ENCODE peak calls at places on chromosomes 13 and 19, in six cellular contexts. F is heart right ventricle, H is MM.1S, E is NB4, B is foreskin fibroblast, M is testis. W is an unnamed sample.

GRCh38 chr19:48918801-48919247 is 14.7 kb upstream of the DHDH start:
- DNase-seq in H (no peak), E (peak; percentile 43), B (no peak), M (peak; percentile 75), F (no peak), W (peak; percentile 77)

GRCh38 chr13:25756251-25756650 is 295.6 kb downstream of the SHISA2 start:
- DNase-seq in B (no peak), M (no peak), E (no peak), H (no peak), F (no peak), W (no peak)

GRCh38 chr13:25494708-25495411 is 123.1 kb downstream of the ATP8A2 start:
- DNase-seq in H (no peak), E (no peak), M (no peak), B (no peak), F (no peak), W (no peak)

GRCh38 chr19:48724796-48725753 is 5.5 kb upstream of the MAMSTR start:
- DNase-seq in E (peak; percentile 99), H (peak; percentile 45), M (peak; percentile 65), B (peak; percentile 81), F (no peak), W (peak; percentile 85)

GRCh38 chr13:63773476-63773875 is 2357.8 kb upstream of the PCDH20 start:
- DNase-seq in H (no peak), M (no peak), E (no peak), B (no peak), F (no peak), W (no peak)

GRCh38 chr19:32875428-32875827 is 5.9 kb upstream of the SLC7A9 start:
- DNase-seq in M (no peak), B (no peak), H (no peak), E (no peak), F (no peak), W (no peak)

GRCh38 chr19:42469311-42470239 is 26.8 kb upstream of the CXCL17 start:
- DNase-seq in E (peak; percentile 31), H (no peak), B (peak; percentile 23), F (no peak), M (no peak), W (peak; percentile 69)

GRCh38 chr13:87919956-87920355 is 248.8 kb downstream of the SLITRK5 start:
- DNase-seq in B (no peak), H (no peak), F (no peak), E (no peak), M (no peak), W (no peak)

GRCh38 chr19:4206818-4207484 is 22.4 kb upstream of the EBI3 start:
- DNase-seq in E (peak; percentile 36), H (peak; percentile 45), B (peak; percentile 32), M (no peak), F (no peak), W (peak; percentile 65)

GRCh38 chr13:33235564-33235963 is 50.0 kb downstream of the STARD13 start:
- DNase-seq in F (no peak), B (no peak), M (no peak), E (no peak), H (no peak), W (no peak)

GRCh38 chr19:13037161-13037560 is 41.9 kb downstream of the NFIX start:
- DNase-seq in H (no peak), M (no peak), F (no peak), E (peak; percentile 27), B (peak; percentile 80), W (no peak)

GRCh38 chr19:18886972-18887371 is 9.0 kb downstream of the CERS1 start:
- DNase-seq in M (no peak), E (no peak), F (no peak), B (no peak), H (no peak), W (no peak)

GRCh38 chr19:3137139-3137538 is 1.3 kb downstream of the GNA15 start:
- DNase-seq in F (no peak), E (peak; percentile 43), B (no peak), M (no peak), H (no peak), W (no peak)

GRCh38 chr19:46605356-46605821 is 4.3 kb downstream of the CALM3 start:
- DNase-seq in B (no peak), M (peak; percentile 11), F (no peak), E (no peak), H (no peak), W (no peak)

GRCh38 chr19:7862413-7862951 is 11.7 kb downstream of the PRR36 start:
- DNase-seq in F (peak; percentile 63), B (no peak), M (peak; percentile 58), E (peak; percentile 46), H (peak; percentile 42), W (peak; percentile 84)

GRCh38 chr19:50639121-50640112 is at the start of gene SYT3:
- DNase-seq in E (peak; percentile 53), M (peak; percentile 80), B (peak; percentile 24), F (peak; percentile 50), H (peak; percentile 8), W (no peak)

GRCh38 chr13:33349314-33349995 is 63.9 kb upstream of the STARD13 start:
- DNase-seq in F (no peak), H (no peak), M (peak; percentile 24), B (no peak), E (no peak), W (no peak)

GRCh38 chr19:55253842-55254624 is 4.8 kb downstream of the PPP6R1 start:
- DNase-seq in E (peak; percentile 85), F (no peak), B (no peak), M (no peak), H (peak; percentile 87), W (peak; percentile 97)

GRCh38 chr13:51397262-51397933 is 55.4 kb downstream of the INTS6 start:
- DNase-seq in M (no peak), F (no peak), B (peak; percentile 50), H (no peak), E (peak; percentile 9), W (no peak)

GRCh38 chr13:71814806-71815205 is 52.2 kb downstream of the DACH1 start:
- DNase-seq in B (no peak), H (no peak), E (no peak), M (no peak), F (no peak), W (no peak)

GRCh38 chr19:6088677-6089063 is 21.6 kb downstream of the RFX2 start:
- DNase-seq in M (no peak), E (peak; percentile 39), F (no peak), B (no peak), H (no peak), W (no peak)

GRCh38 chr19:44722131-44723121 is 23.5 kb downstream of the CEACAM16 start:
- DNase-seq in M (no peak), H (peak; percentile 14), F (no peak), E (peak; percentile 91), B (no peak), W (peak; percentile 40)

GRCh38 chr13:98438246-98439135 is 138.4 kb downstream of the STK24 start:
- DNase-seq in H (peak; percentile 2), E (no peak), B (no peak), M (no peak), F (no peak), W (no peak)

GRCh38 chr13:98434060-98434459 is 142.8 kb downstream of the STK24 start:
- DNase-seq in F (no peak), E (no peak), B (no peak), M (no peak), H (no peak), W (no peak)

GRCh38 chr13:98435356-98435755 is 141.6 kb downstream of the STK24 start:
- DNase-seq in F (no peak), E (no peak), M (no peak), B (no peak), H (no peak), W (no peak)

GRCh38 chr13:98433654-98434053 is 143.3 kb downstream of the STK24 start:
- DNase-seq in B (no peak), M (no peak), H (no peak), E (no peak), F (no peak), W (no peak)

DNA sequence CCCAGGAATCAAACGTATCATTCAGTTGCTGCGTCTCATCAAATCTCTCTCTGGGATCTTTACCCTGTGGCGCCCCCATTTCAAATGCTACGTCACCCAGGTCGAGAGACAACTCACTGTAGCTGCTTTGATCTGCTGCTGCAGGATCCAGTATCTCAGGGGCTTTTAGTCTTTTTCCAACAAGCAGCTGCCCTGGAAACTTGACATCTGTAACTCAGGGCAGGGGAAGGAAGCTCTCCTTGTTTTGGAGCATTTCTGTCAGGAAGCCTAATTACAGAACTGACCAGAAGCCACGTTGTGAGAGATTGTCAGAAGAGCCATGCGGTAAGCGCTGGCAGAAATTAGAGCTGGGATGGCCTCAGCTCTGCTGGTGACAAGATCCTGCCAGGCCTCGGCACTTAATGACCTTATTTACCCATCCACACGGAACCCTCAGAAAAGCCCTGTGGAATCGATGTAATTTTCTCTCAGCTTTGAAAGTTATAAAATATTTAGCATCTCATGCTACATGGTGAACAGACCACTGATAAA is 140.5 kb downstream of the STK24 start:
- DNase-seq in B (no peak), F (no peak), E (no peak), H (no peak), M (no peak), W (no peak)
- H3K4me3 ChIP-seq in B (no peak overlapping the region), F (no peak overlapping the region), E (no peak overlapping the region), H (no peak overlapping the region), M (no peak overlapping the region), W (no peak overlapping the region)

GRCh38 chr19:37370880-37371661 is at the start of gene ZNF527:
- DNase-seq in M (peak; percentile 97), F (peak; percentile 98), B (peak; percentile 97), H (peak; percentile 93), E (peak; percentile 95), W (peak; percentile 98)
- TF ChIP-seq CTCF in M (peak; percentile 3), F (no peak), B (no peak), H (peak; percentile 4), E (no peak), W (no peak)

GRCh38 chr13:99162543-99162942 is 38.1 kb upstream of the UBAC2 start:
- DNase-seq in B (no peak), E (no peak), M (no peak), F (no peak), H (no peak), W (no peak)

GRCh38 chr13:99162962-99163361 is 37.7 kb upstream of the UBAC2 start:
- DNase-seq in B (no peak), M (no peak), F (no peak), H (no peak), E (no peak), W (no peak)

GRCh38 chr13:99161512-99161911 is 39.1 kb upstream of the UBAC2 start:
- DNase-seq in M (no peak), B (no peak), H (no peak), E (no peak), F (no peak), W (no peak)

GRCh38 chr13:99165753-99166587 is 34.7 kb upstream of the UBAC2 start:
- DNase-seq in E (peak; percentile 25), M (no peak), H (no peak), B (no peak), F (no peak), W (no peak)

DNA sequence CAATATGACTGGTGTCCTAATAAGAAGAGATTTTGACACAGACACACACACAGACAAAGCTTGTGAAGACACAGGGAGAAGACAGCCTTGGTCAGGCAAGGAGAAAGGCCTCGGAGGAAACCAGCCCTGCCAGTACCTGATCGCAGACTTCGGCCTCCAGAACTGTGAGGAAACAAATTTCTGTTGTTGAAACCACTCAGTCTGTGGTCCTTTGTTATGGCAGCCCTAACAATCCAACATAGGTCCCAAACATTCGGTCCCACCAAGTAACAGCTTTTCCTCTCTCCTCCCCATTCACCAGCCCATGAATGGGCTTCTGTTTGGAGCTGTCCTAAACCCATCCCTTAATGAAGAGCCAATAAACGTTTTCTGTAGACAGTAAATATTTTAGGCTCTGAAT is 36.4 kb upstream of the UBAC2 start:
- DNase-seq in E (no peak), H (no peak), M (no peak), B (no peak), F (no peak), W (no peak)
- H3K4me3 ChIP-seq in E (no peak overlapping the region), H (no peak overlapping the region), M (no peak overlapping the region), B (no peak overlapping the region), F (no peak overlapping the region), W (no peak overlapping the region)

GRCh38 chr19:15989889-15990288 is 41.1 kb downstream of the OR10H4 start:
- DNase-seq in H (no peak), E (no peak), M (no peak), F (no peak), B (no peak), W (no peak)
- TF ChIP-seq CTCF in H (no peak), E (no peak), M (no peak), F (no peak), B (no peak), W (no peak)

W was measured in OCI-LY7.